ENCODE peak calls at places on chromosome 7, in five cellular contexts. L is T follicular helper cell, X is C1 segment of cervical spinal cord, Y is NCI-H1092, T is H7. C is an unnamed sample.

GRCh38 chr7:63080831-63081230 is 917.8 kb upstream of the ZNF722 start:
- DNase-seq in L (no peak), X (no peak), Y (no peak), T (no peak), C (no peak)

GRCh38 chr7:1647961-1648631 is 22.0 kb upstream of the ELFN1 start:
- DNase-seq in L (no peak), X (no peak), Y (no peak), T (peak; percentile 80), C (no peak)

GRCh38 chr7:38224392-38224791 is 46.3 kb downstream of the STARD3NL start:
- DNase-seq in L (no peak), X (no peak), Y (no peak), T (no peak), C (no peak)

GRCh38 chr7:122884186-122884585 is 2.1 kb downstream of the CADPS2 start:
- DNase-seq in L (no peak), X (no peak), Y (peak; percentile 87), T (no peak), C (no peak)

GRCh38 chr7:139776486-139777303 is 1.1 kb downstream of the HIPK2 start:
- DNase-seq in L (no peak), X (no peak), Y (peak; percentile 21), T (peak; percentile 51), C (no peak)

GRCh38 chr7:41501466-41501865 is 201.4 kb downstream of the INHBA start:
- DNase-seq in L (no peak), X (no peak), Y (no peak), T (no peak), C (no peak)

GRCh38 chr7:116021237-116021636 is 9.3 kb downstream of the TFEC start:
- DNase-seq in L (no peak), X (no peak), Y (no peak), T (no peak), C (no peak)

GRCh38 chr7:96097802-96098201 is 224.1 kb downstream of the SLC25A13 start:
- DNase-seq in L (no peak), X (no peak), Y (no peak), T (no peak), C (no peak)

GRCh38 chr7:13286916-13287315 is 599.5 kb downstream of the ARL4A start:
- DNase-seq in L (no peak), X (no peak), Y (no peak), T (no peak), C (no peak)

GRCh38 chr7:134932707-134933370 is 53.5 kb upstream of the AGBL3 start:
- DNase-seq in L (no peak), X (no peak), Y (no peak), T (no peak), C (peak; percentile 59)

GRCh38 chr7:100171087-100171681 is 2.8 kb upstream of the GAL3ST4 start:
- DNase-seq in L (no peak), X (no peak), Y (no peak), T (peak; percentile 95), C (peak; percentile 60)

GRCh38 chr7:48089415-48089975 is 430 bp downstream of the UPP1 start:
- DNase-seq in L (peak; percentile 48), X (no peak), Y (no peak), T (peak; percentile 90), C (peak; percentile 91)

GRCh38 chr7:28815369-28815927 is 142.7 kb downstream of the TRIL start:
- DNase-seq in L (no peak), X (no peak), Y (no peak), T (no peak), C (no peak)

GRCh38 chr7:107201795-107202450 is 33.1 kb downstream of the HBP1 start:
- DNase-seq in L (peak; percentile 11), X (no peak), Y (peak; percentile 44), T (peak; percentile 59), C (peak; percentile 67)

GRCh38 chr7:32670105-32670504 is 174.8 kb downstream of the AVL9 start:
- DNase-seq in L (no peak), X (no peak), Y (no peak), T (no peak), C (peak; percentile 91)

GRCh38 chr7:142485617-142486226 is 227.9 kb upstream of the PRSS58 start:
- DNase-seq in L (no peak), X (no peak), Y (no peak), T (peak; percentile 51), C (peak; percentile 37)

GRCh38 chr7:65302883-65303282 is 70.8 kb upstream of the ZNF92 start:
- DNase-seq in L (no peak), X (no peak), Y (no peak), T (no peak), C (no peak)

GRCh38 chr7:18350678-18351077 is 144.9 kb upstream of the HDAC9 start:
- DNase-seq in L (no peak), X (no peak), Y (no peak), T (no peak), C (no peak)

GRCh38 chr7:116672596-116673503 is 854 bp downstream of the MET start:
- DNase-seq in L (no peak), X (no peak), Y (peak; percentile 50), T (peak; percentile 30), C (peak; percentile 59)

GRCh38 chr7:72183835-72184234 is 228.3 kb downstream of the CALN1 start:
- DNase-seq in L (no peak), X (no peak), Y (no peak), T (peak; percentile 16), C (no peak)

GRCh38 chr7:137990251-137990901 is 11.5 kb downstream of the CREB3L2 start:
- DNase-seq in L (no peak), X (no peak), Y (no peak), T (no peak), C (no peak)

GRCh38 chr7:135758531-135758932 is 9.9 kb upstream of the FAM180A start:
- DNase-seq in L (no peak), X (no peak), Y (no peak), T (peak; percentile 48), C (peak; percentile 90)

GRCh38 chr7:66307591-66308215 is 102.6 kb downstream of the TPST1 start:
- DNase-seq in L (no peak), X (no peak), Y (no peak), T (no peak), C (no peak)

GRCh38 chr7:99752354-99752753 is 17.4 kb upstream of the CYP3A7 start:
- DNase-seq in L (no peak), X (no peak), Y (no peak), T (no peak), C (no peak)

GRCh38 chr7:30148951-30149459 is 14.2 kb downstream of the MTURN start:
- DNase-seq in L (peak; percentile 16), X (no peak), Y (no peak), T (peak; percentile 63), C (no peak)

GRCh38 chr7:33091111-33091531 is 18.1 kb downstream of the RP9 start:
- DNase-seq in L (no peak), X (no peak), Y (no peak), T (no peak), C (no peak)

GRCh38 chr7:50868426-50869100 is 85.9 kb upstream of the GRB10 start:
- DNase-seq in L (no peak), X (no peak), Y (no peak), T (no peak), C (no peak)

GRCh38 chr7:35652124-35652523 is 42.8 kb downstream of the HERPUD2 start:
- DNase-seq in L (no peak), X (no peak), Y (no peak), T (no peak), C (no peak)

GRCh38 chr7:130814753-130815152 is 80.7 kb upstream of the KLF14 start:
- DNase-seq in L (no peak), X (no peak), Y (no peak), T (peak; percentile 33), C (no peak)

GRCh38 chr7:128940494-128941322 is 3.0 kb downstream of the IRF5 start:
- DNase-seq in L (no peak), X (no peak), Y (no peak), T (peak; percentile 74), C (peak; percentile 55)

GRCh38 chr7:105705427-105705826 is 124.1 kb upstream of the EFCAB10 start:
- DNase-seq in L (no peak), X (no peak), Y (no peak), T (no peak), C (no peak)

GRCh38 chr7:45001138-45001694 is 1.2 kb downstream of the CCM2 start:
- DNase-seq in L (peak; percentile 62), X (no peak), Y (no peak), T (peak; percentile 55), C (peak; percentile 71)

GRCh38 chr7:128874140-128875031 is 11.7 kb downstream of the ATP6V1F start:
- DNase-seq in L (no peak), X (no peak), Y (peak; percentile 59), T (peak; percentile 53), C (no peak)

GRCh38 chr7:139231513-139232376 is 708 bp downstream of the UBN2 start:
- DNase-seq in L (peak; percentile 4), X (peak; percentile 0), Y (no peak), T (peak; percentile 74), C (peak; percentile 65)

GRCh38 chr7:139771001-139771956 is 6.5 kb downstream of the HIPK2 start:
- DNase-seq in L (no peak), X (no peak), Y (no peak), T (no peak), C (peak; percentile 40)